ENCODE peak calls at places on chromosomes 5 and 9, in nine cellular contexts. Y, T, O, L, F, D, W, S and A are unnamed samples.

GRCh38 chr5:179294131-179294780 is 51.0 kb downstream of the ADAMTS2 start:
- DNase-seq in Y (no peak), W (no peak), D (no peak), L (no peak), S (peak; percentile 51), F (no peak), O (no peak), T (no peak), A (no peak)

GRCh38 chr5:175230299-175230698 is 213.7 kb downstream of the DRD1 start:
- DNase-seq in Y (no peak), T (no peak), F (no peak), D (peak; percentile 30), L (no peak), W (no peak), S (no peak), O (no peak), A (no peak)

GRCh38 chr5:172336264-172336663 is 52.7 kb upstream of the UBTD2 start:
- DNase-seq in T (no peak), D (no peak), O (no peak), Y (no peak), F (peak; percentile 49), S (no peak), L (no peak), W (no peak), A (no peak)

GRCh38 chr5:23675456-23675855 is 168.0 kb downstream of the PRDM9 start:
- DNase-seq in W (no peak), O (no peak), T (no peak), L (no peak), S (no peak), D (no peak), F (no peak), Y (no peak), A (no peak)

GRCh38 chr9:38343037-38343436 is 49.5 kb upstream of the ALDH1B1 start:
- DNase-seq in F (no peak), O (no peak), W (no peak), S (no peak), T (no peak), Y (no peak), D (no peak), L (no peak), A (no peak)

GRCh38 chr5:139297439-139298133 is 4.0 kb downstream of the MATR3 start:
- DNase-seq in D (no peak), Y (no peak), F (no peak), S (no peak), W (no peak), O (no peak), T (no peak), L (no peak), A (no peak)

GRCh38 chr9:133711428-133712220 is 26.5 kb downstream of the SARDH start:
- DNase-seq in F (no peak), D (no peak), L (no peak), Y (no peak), S (peak; percentile 95), W (peak; percentile 85), O (peak; percentile 84), T (no peak), A (peak; percentile 77)

GRCh38 chr9:101727621-101728524 is 10.6 kb downstream of the GRIN3A start:
- DNase-seq in F (peak; percentile 54), Y (peak; percentile 85), O (peak; percentile 3), L (peak; percentile 44), W (peak; percentile 11), S (no peak), D (peak; percentile 34), T (no peak), A (peak; percentile 4)

GRCh38 chr9:37918665-37919165 is 14.8 kb upstream of the SLC25A51 start:
- DNase-seq in L (no peak), W (no peak), T (no peak), S (no peak), D (no peak), O (no peak), F (no peak), Y (no peak), A (no peak)

GRCh38 chr9:135587658-135588057 is 26.1 kb downstream of the PAEP start:
- DNase-seq in W (no peak), L (no peak), O (no peak), T (no peak), D (no peak), F (no peak), Y (no peak), S (no peak), A (no peak)

GRCh38 chr9:82466616-82467251 is 478.2 kb downstream of the SPATA31D1 start:
- DNase-seq in T (no peak), S (no peak), O (no peak), D (peak; percentile 29), L (peak; percentile 22), W (peak; percentile 4), Y (peak; percentile 88), F (no peak), A (peak; percentile 1)
- TF ChIP-seq CTCF in T (peak; percentile 42), S (no peak), O (no peak), D (peak; percentile 48), L (no peak), W (peak; percentile 18), Y (peak; percentile 95), F (peak; percentile 39), A (peak; percentile 16)

DNA sequence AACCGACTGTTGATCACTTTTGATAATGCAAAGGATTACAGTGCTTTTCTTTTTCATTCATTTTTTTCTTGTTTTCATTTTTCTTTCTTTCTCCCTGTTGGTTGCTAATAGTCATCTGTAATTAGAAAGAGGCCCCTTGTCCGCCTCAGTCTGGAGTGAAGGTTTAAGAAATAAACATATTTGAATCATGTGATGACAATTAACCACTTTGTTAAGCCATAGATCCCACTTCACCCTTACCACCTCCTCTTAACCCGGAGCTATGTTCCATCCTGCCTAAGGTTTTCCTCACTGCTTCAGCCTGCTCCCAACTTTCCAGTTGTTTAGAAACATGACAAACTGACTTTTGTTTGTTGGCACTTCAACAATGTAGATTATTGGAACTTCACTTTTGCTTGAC is 37.4 kb upstream of the SSBP2 start:
- DNase-seq in O (no peak), Y (no peak), L (no peak), T (no peak), F (no peak), S (no peak), W (no peak), D (no peak), A (no peak)
- H3K4me3 ChIP-seq in O (no peak overlapping the region), Y (no peak overlapping the region), L (no peak overlapping the region), T (no peak overlapping the region), F (no peak overlapping the region), S (peak overlapping the region; percentile 4), W (no peak overlapping the region), D (no peak overlapping the region), A (no peak overlapping the region)

GRCh38 chr5:165460911-165461310 is 1955.5 kb downstream of the MAT2B start:
- DNase-seq in D (no peak), S (no peak), O (peak; percentile 26), L (no peak), T (no peak), Y (no peak), W (peak; percentile 15), F (no peak), A (no peak)

GRCh38 chr5:165457854-165458481 is 1952.5 kb downstream of the MAT2B start:
- DNase-seq in L (peak; percentile 31), F (peak; percentile 32), W (peak; percentile 55), S (no peak), Y (peak; percentile 88), O (peak; percentile 46), T (no peak), D (peak; percentile 29), A (peak; percentile 52)

DNA sequence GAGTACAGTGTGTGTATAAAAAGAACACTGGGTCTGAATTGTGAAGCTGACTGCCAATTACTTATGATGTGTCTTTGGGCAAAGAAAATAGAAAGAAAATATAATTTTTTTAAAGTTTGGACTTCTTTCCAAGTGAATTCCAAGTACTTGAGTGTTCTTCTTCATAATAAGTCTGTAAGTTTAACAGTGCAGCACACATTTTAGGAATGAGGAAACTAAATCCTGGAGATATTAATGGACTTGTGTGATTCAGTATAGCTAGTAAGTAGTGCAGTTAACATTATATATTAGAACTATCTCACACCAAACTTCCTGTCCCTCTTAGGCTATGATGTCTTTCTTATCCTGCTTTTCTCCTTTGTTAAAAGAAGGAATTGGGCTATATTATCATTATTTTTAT is 1953.8 kb downstream of the MAT2B start:
- DNase-seq in L (no peak), S (no peak), F (no peak), T (no peak), D (no peak), W (peak; percentile 61), Y (no peak), O (no peak), A (no peak)
- TF ChIP-seq CTCF in L (no peak), S (no peak), F (no peak), T (no peak), D (no peak), W (no peak), Y (no peak), O (no peak), A (no peak)

GRCh38 chr9:123339666-123340414 is 16.2 kb upstream of the CRB2 start:
- DNase-seq in S (no peak), D (peak; percentile 23), T (no peak), W (no peak), L (no peak), O (no peak), F (no peak), Y (no peak), A (no peak)

GRCh38 chr9:123337971-123338370 is 18.0 kb upstream of the CRB2 start:
- DNase-seq in Y (no peak), T (no peak), W (no peak), L (no peak), F (no peak), O (no peak), S (no peak), D (no peak), A (no peak)

GRCh38 chr9:123336455-123336854 is 19.5 kb upstream of the CRB2 start:
- DNase-seq in D (no peak), S (no peak), T (no peak), O (no peak), W (no peak), L (no peak), F (no peak), Y (no peak), A (no peak)

GRCh38 chr9:123336959-123337358 is 19.0 kb upstream of the CRB2 start:
- DNase-seq in D (no peak), Y (no peak), W (no peak), T (no peak), F (no peak), L (no peak), O (no peak), S (no peak), A (no peak)

DNA sequence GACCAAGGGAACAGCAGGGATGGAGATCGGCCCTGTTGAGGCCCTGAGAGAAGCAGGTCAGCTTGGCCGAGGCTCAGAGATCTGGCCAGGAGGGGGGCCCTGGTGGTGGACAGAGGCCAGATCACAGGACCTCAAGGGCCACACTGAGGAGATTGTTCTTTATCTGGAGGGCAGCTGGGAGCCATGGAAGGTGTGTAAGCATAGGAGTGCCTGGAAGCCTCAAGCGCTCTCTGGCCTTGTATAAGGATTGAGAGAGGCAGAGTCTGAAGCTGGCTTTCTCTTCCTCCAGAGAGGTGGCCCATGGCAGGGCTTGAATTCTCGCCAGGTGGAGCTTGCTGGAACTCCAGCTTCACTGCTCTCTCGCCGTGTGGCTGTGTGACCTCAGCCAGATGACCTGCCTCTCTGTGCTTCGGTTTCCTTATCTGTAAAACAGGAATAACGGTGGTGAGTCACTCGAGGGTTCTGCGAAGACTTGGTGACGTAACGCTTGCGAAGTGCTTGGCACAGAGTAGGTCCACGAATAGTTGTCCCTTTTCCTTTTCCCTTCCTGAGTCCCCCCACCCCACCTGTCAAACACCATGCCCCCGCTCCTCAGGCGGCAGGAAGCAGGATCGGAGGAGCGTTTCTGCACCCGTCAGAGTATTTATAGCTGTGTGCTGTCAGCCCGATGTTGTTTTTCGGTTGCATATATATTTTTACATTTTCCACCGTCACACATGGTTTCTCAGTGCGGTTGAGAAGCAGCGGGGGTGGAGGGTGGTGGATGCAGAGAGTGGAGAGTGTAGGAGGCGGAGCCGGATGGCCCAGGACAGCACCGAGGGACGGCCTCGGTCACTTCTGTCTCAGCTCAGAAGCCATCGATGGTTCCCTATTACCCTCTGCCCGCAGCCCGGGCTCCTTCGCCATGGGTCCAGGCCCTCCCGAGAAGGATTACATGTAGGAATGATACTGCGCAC is 17.0 kb upstream of the CRB2 start:
- DNase-seq in D (no peak), O (peak; percentile 53), F (no peak), Y (no peak), L (no peak), T (no peak), W (no peak), S (no peak), A (peak; percentile 10)
- H3K4me3 ChIP-seq in D (no peak overlapping the region), O (no peak overlapping the region), F (no peak overlapping the region), Y (no peak overlapping the region), L (no peak overlapping the region), T (no peak overlapping the region), W (no peak overlapping the region), S (no peak overlapping the region), A (no peak overlapping the region)